ENCODE peak calls at places on chromosomes 4 and X, in nine cellular contexts. Z is testis, Q is psoas muscle, E is sigmoid colon, U is fibroblast of lung, P is breast epithelium, O is IMR-90, M is neural progenitor cell, F is upper lobe of right lung. H is an unnamed sample.

GRCh38 chr4:24594887-24595286 is 10.5 kb upstream of the DHX15 start:
- DNase-seq in Z (no peak), Q (no peak), E (no peak), U (peak; percentile 56), P (no peak), O (peak; percentile 74), M (no peak), F (no peak), H (no peak)

GRCh38 chrX:153769865-153770605 is 6.0 kb downstream of the PLXNB3 start:
- DNase-seq in Z (no peak), Q (peak; percentile 33), E (peak; percentile 63), U (no peak), P (no peak), O (no peak), M (no peak), F (peak; percentile 37), H (no peak)

GRCh38 chr4:68490826-68491457 is 43.7 kb downstream of the TMPRSS11E start:
- DNase-seq in Z (peak; percentile 16), Q (no peak), E (no peak), U (no peak), P (no peak), O (no peak), M (no peak), F (no peak), H (no peak)

GRCh38 chrX:54288989-54289388 is 68.9 kb downstream of the WNK3 start:
- DNase-seq in Z (no peak), Q (no peak), E (no peak), U (no peak), P (no peak), O (no peak), M (no peak), F (no peak), H (no peak)

GRCh38 chr4:174604198-174604597 is 81.9 kb upstream of the HPGD start:
- DNase-seq in Z (no peak), Q (no peak), E (no peak), U (peak; percentile 61), P (no peak), O (peak; percentile 10), M (no peak), F (no peak), H (peak; percentile 97)

GRCh38 chr4:140012688-140013087 is 141.3 kb downstream of the MAML3 start:
- DNase-seq in Z (peak; percentile 50), Q (peak; percentile 60), E (peak; percentile 69), U (peak; percentile 79), P (no peak), O (peak; percentile 95), M (peak; percentile 68), F (no peak), H (peak; percentile 77)

GRCh38 chr4:68272860-68273259 is 27.4 kb upstream of the TMPRSS11B start:
- DNase-seq in Z (no peak), Q (no peak), E (no peak), U (peak; percentile 57), P (no peak), O (no peak), M (peak; percentile 28), F (no peak), H (no peak)

GRCh38 chrX:39320165-39320564 is 518.9 kb downstream of the MID1IP1 start:
- DNase-seq in Z (no peak), Q (no peak), E (no peak), U (no peak), P (no peak), O (no peak), M (no peak), F (no peak), H (no peak)

GRCh38 chrX:136162827-136163427 is 15.6 kb downstream of the FHL1 start:
- DNase-seq in Z (peak; percentile 36), Q (peak; percentile 78), E (peak; percentile 83), U (peak; percentile 42), P (no peak), O (peak; percentile 43), M (peak; percentile 64), F (no peak), H (no peak)

GRCh38 chrX:1265061-1265460 is 3.6 kb upstream of the CSF2RA start:
- DNase-seq in Z (no peak), Q (no peak), E (no peak), U (no peak), P (no peak), O (no peak), M (no peak), F (no peak), H (no peak)

GRCh38 chr4:35525192-35525978 is 718.9 kb downstream of the ARAP2 start:
- DNase-seq in Z (no peak), Q (no peak), E (no peak), U (no peak), P (no peak), O (no peak), M (peak; percentile 16), F (peak; percentile 51), H (no peak)

DNA sequence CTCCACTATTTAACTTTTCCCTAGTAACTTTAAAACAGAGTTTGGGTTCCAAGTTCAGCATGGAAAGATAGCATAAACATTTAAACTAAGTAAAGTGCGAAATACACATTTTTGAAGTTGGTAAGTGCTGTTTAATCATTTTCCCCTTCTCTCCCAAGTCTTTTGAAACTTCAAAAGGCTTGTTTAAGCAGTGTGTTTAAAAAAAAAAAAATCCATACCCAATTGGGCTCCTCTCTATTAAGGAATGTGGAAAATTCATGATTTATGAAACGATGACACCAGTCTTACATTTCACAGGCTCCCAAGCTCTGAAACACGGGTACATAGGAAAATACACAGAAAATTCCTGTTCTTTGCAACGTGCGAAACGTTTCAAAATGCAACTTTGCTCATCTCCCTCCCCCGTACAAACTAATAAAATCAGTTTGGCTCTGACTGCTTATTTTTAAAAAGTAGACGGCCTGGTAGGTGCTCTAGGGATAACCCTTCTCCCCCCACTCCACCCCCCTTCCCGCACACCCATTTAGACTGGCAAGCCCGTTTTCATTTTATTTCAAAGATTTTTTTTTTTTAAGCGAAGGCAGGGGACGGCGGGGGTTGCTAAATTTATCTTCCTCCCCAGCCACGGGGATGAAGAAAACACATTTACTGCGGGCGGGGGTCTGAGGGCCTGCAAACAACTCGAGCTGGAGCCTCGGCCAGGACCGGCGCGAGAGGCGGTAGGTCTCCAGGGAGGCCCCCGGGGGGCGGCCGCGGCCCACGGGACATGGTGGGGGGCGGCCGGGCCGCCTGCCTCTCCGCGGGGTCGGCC is 789 bp upstream of the ZFX start:
- DNase-seq in Z (no peak), Q (no peak), E (peak; percentile 70), U (peak; percentile 70), P (no peak), O (peak; percentile 61), M (no peak), F (no peak), H (no peak)
- H3K4me3 ChIP-seq in Z (peak overlapping the region; percentile 59), Q (peak overlapping the region; percentile 87), E (peak overlapping the region; percentile 83), U (peak overlapping the region; percentile 60), P (peak overlapping the region; percentile 83), O (peak overlapping the region; percentile 98), M (peak overlapping the region; percentile 100), F (peak overlapping the region; percentile 48), H (peak overlapping the region; percentile 54)

DNA sequence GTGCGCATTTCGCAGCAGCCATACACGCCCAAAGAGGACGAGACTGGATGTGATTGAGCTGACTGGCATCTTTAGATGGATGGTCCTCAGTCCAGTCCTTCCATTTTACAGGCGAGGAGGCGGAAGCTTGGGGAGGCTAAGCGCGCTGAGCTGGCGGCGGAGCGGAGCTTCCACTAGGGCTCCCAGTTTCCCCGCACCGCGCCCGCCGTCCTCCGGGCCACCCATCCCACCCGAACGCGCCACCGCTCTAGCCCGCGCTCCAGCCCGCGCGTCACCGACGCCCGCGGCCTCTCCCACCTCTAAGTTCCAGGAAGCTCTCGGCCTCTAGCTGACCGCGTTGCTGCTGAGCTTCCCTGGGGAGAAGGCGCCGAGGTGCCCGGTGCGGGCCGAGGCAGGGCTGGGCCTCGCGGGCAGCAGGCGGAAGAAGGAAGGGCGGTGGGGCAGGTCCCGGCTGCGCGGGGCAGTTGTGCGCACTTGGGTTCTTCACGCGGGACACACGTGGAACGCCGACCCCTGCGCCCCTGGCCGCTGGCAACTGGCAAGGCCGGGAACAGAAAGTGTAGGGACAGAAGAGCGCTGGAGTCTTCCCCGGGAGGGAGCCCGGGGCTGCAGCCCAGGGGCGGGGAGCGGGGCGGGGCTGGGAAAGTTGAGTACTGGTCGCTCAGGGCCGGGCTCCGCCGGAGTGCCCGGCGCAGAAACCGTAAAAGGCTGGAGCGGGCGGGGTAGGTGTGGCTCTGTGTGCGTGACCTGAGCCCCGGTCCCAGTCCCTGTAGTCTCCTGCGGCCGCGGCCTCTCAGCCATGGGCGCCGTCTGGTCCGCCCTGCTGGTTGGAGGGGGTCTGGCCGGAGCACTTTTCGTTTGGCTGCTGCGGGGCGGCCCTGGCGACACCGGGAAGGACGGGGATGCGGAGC is at the start of gene STBD1:
- DNase-seq in Z (peak; percentile 73), Q (peak; percentile 90), E (peak; percentile 89), U (peak; percentile 74), P (peak; percentile 60), O (peak; percentile 49), M (peak; percentile 90), F (peak; percentile 90), H (peak; percentile 40)
- TF ChIP-seq CTCF in Z (no peak), Q (no peak), E (no peak), U (no peak), P (peak; percentile 8), O (no peak), M (peak; percentile 13), F (no peak), H (no peak)

GRCh38 chr4:7912826-7913225 is 26.8 kb downstream of the AFAP1 start:
- DNase-seq in Z (no peak), Q (no peak), E (no peak), U (no peak), P (no peak), O (no peak), M (no peak), F (no peak), H (no peak)

GRCh38 chr4:7909966-7910720 is 29.5 kb downstream of the AFAP1 start:
- DNase-seq in Z (no peak), Q (no peak), E (peak; percentile 83), U (peak; percentile 58), P (no peak), O (peak; percentile 65), M (peak; percentile 10), F (no peak), H (no peak)

GRCh38 chr4:7910721-7911015 is 29.0 kb downstream of the AFAP1 start:
- DNase-seq in Z (no peak), Q (no peak), E (no peak), U (no peak), P (no peak), O (no peak), M (no peak), F (no peak), H (no peak)

GRCh38 chr4:7909463-7909862 is 30.2 kb downstream of the AFAP1 start:
- DNase-seq in Z (no peak), Q (no peak), E (no peak), U (peak; percentile 51), P (no peak), O (no peak), M (no peak), F (no peak), H (no peak)

GRCh38 chr4:7911044-7911578 is 28.6 kb downstream of the AFAP1 start:
- DNase-seq in Z (no peak), Q (peak; percentile 59), E (peak; percentile 74), U (peak; percentile 93), P (no peak), O (peak; percentile 95), M (peak; percentile 78), F (no peak), H (no peak)
- H3K4me3 ChIP-seq in Z (no peak overlapping the region), Q (no peak overlapping the region), E (peak overlapping the region; percentile 15), U (peak overlapping the region; percentile 20), P (peak overlapping the region; percentile 2), O (no peak overlapping the region), M (no peak overlapping the region), F (peak overlapping the region; percentile 12), H (no peak overlapping the region)

DNA sequence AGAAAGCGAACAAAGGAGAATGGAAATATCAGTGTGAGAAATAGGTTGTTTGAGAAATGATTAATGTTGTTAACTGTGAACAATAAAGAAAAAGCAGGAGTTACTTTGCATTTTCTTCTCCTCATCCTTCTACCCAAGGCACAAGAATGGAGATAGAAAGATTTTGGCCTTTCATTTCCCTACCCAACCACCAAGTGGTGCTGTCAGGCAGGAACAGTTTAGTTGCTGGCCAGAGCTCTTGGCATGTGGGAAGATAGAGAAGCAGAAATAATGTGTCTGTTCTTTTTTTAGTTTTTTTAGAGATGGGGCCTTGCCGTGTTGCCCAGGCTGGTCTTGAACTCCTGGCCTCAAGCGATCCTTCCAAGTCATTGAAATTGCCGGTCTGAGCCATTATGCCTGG is 12.8 kb downstream of the HOPX start:
- DNase-seq in Z (peak; percentile 43), Q (no peak), E (no peak), U (no peak), P (no peak), O (no peak), M (peak; percentile 50), F (no peak), H (no peak)
- TF ChIP-seq CTCF in Z (peak; percentile 26), Q (no peak), E (peak; percentile 23), U (peak; percentile 20), P (no peak), O (peak; percentile 29), M (peak; percentile 69), F (peak; percentile 27), H (peak; percentile 32)

H was measured in LNCaP clone FGC.